ENCODE peak calls at places on chromosomes 13 and 19, in ten cellular contexts. F is stimulated activated naive CD8-positive, alpha-beta T cell treated with anti-CD3 and anti-CD28 coated beads, Interleukin-15, amount 100 ng/mL, for 72 hours; K is cardiac muscle cell; E is occipital lobe; T is GOT3; D is C1 segment of cervical spinal cord; N is left ventricle myocardium inferior; X is ovary; L is AG04449; V is nephron progenitor cell. P is an unnamed sample.

GRCh38 chr19:55540619-55541018 is 3.7 kb upstream of the SBK2 start:
- DNase-seq in F (no peak), K (no peak), E (no peak), T (no peak), D (no peak), N (no peak), X (no peak), L (no peak), V (no peak), P (no peak)

GRCh38 chr13:55517312-55517711 is 1623.4 kb upstream of the PRR20A start:
- DNase-seq in F (no peak), K (no peak), E (no peak), T (no peak), D (no peak), N (no peak), X (no peak), L (no peak), V (no peak), P (no peak)

GRCh38 chr19:57830071-57830602 is at the start of gene ZNF587B:
- DNase-seq in F (no peak), K (peak), E (peak), T (no peak), D (peak), N (peak), X (peak), L (no peak), V (peak), P (peak)

GRCh38 chr13:108993346-108993745 is 363.9 kb downstream of the MYO16 start:
- DNase-seq in F (no peak), K (no peak), E (no peak), T (no peak), D (no peak), N (no peak), X (no peak), L (no peak), V (no peak), P (no peak)

GRCh38 chr19:6423499-6424189 is 967 bp downstream of the KHSRP start:
- DNase-seq in F (peak), K (peak), E (no peak), T (no peak), D (no peak), N (no peak), X (peak), L (peak), V (peak), P (peak)

GRCh38 chr19:38173324-38174041 is 50.5 kb downstream of the DPF1 start:
- DNase-seq in F (no peak), K (no peak), E (peak), T (peak), D (peak), N (peak), X (no peak), L (no peak), V (no peak), P (peak)

GRCh38 chr13:62643007-62643483 is 1227.4 kb upstream of the PCDH20 start:
- DNase-seq in F (peak), K (no peak), E (no peak), T (no peak), D (no peak), N (no peak), X (no peak), L (no peak), V (no peak), P (no peak)

GRCh38 chr19:38557205-38557799 is 60.5 kb downstream of the MAP4K1 start:
- DNase-seq in F (peak), K (no peak), E (no peak), T (no peak), D (no peak), N (no peak), X (no peak), L (no peak), V (no peak), P (no peak)

GRCh38 chr13:29935309-29935981 is 85.0 kb upstream of the UBL3 start:
- DNase-seq in F (peak), K (no peak), E (peak), T (no peak), D (no peak), N (no peak), X (no peak), L (no peak), V (no peak), P (no peak)

GRCh38 chr13:28338202-28338601 is 156.7 kb downstream of the FLT1 start:
- DNase-seq in F (no peak), K (no peak), E (no peak), T (no peak), D (no peak), N (no peak), X (no peak), L (no peak), V (no peak), P (no peak)

GRCh38 chr19:37251308-37252229 is 33.6 kb downstream of the ZNF383 start:
- DNase-seq in F (peak), K (no peak), E (peak), T (peak), D (peak), N (peak), X (peak), L (peak), V (no peak), P (peak)

GRCh38 chr13:114230117-114230516 is 4.6 kb upstream of the CDC16 start:
- DNase-seq in F (no peak), K (no peak), E (no peak), T (no peak), D (no peak), N (no peak), X (no peak), L (no peak), V (no peak), P (no peak)

GRCh38 chr19:8655340-8655709 is 24.9 kb downstream of the NFILZ start:
- DNase-seq in F (peak), K (no peak), E (no peak), T (no peak), D (no peak), N (no peak), X (no peak), L (no peak), V (no peak), P (no peak)

GRCh38 chr13:23632741-23633140 is 62.5 kb downstream of the TNFRSF19 start:
- DNase-seq in F (no peak), K (no peak), E (no peak), T (no peak), D (no peak), N (no peak), X (no peak), L (no peak), V (no peak), P (no peak)

GRCh38 chr19:38952395-38953165 is 21.8 kb downstream of the MRPS12 start:
- DNase-seq in F (peak), K (peak), E (no peak), T (no peak), D (no peak), N (no peak), X (no peak), L (no peak), V (peak), P (no peak)

GRCh38 chr19:3506384-3507340 is 551 bp downstream of the FZR1 start:
- DNase-seq in F (peak), K (peak), E (no peak), T (no peak), D (peak), N (peak), X (peak), L (no peak), V (peak), P (peak)

GRCh38 chr13:75514080-75515040 is 23.3 kb downstream of the COMMD6 start:
- DNase-seq in F (no peak), K (no peak), E (no peak), T (no peak), D (no peak), N (no peak), X (no peak), L (no peak), V (no peak), P (no peak)

GRCh38 chr13:83057119-83057518 is 825.2 kb downstream of the SLITRK1 start:
- DNase-seq in F (no peak), K (no peak), E (no peak), T (no peak), D (no peak), N (no peak), X (no peak), L (peak), V (no peak), P (no peak)

GRCh38 chr13:71499944-71500514 is 367.0 kb downstream of the DACH1 start:
- DNase-seq in F (no peak), K (no peak), E (no peak), T (no peak), D (no peak), N (no peak), X (no peak), L (no peak), V (no peak), P (no peak)

GRCh38 chr13:26614721-26615120 is 57.2 kb downstream of the WASF3 start:
- DNase-seq in F (no peak), K (no peak), E (no peak), T (no peak), D (no peak), N (no peak), X (no peak), L (no peak), V (no peak), P (no peak)

GRCh38 chr13:105984236-105984635 is 551.2 kb downstream of the EFNB2 start:
- DNase-seq in F (no peak), K (no peak), E (no peak), T (no peak), D (no peak), N (no peak), X (no peak), L (no peak), V (no peak), P (no peak)

GRCh38 chr13:99796175-99796819 is 175.3 kb downstream of the ZIC5 start:
- DNase-seq in F (no peak), K (peak), E (no peak), T (no peak), D (no peak), N (no peak), X (peak), L (no peak), V (peak), P (peak)

GRCh38 chr19:16542894-16543498 is 759 bp upstream of the CHERP start:
- DNase-seq in F (no peak), K (no peak), E (no peak), T (no peak), D (no peak), N (no peak), X (no peak), L (no peak), V (no peak), P (no peak)

GRCh38 chr13:109271991-109272454 is 514.4 kb downstream of the IRS2 start:
- DNase-seq in F (no peak), K (no peak), E (no peak), T (no peak), D (no peak), N (no peak), X (no peak), L (no peak), V (no peak), P (no peak)

GRCh38 chr13:93262729-93263128 is 36.1 kb downstream of the GPC6 start:
- DNase-seq in F (no peak), K (no peak), E (no peak), T (no peak), D (no peak), N (no peak), X (no peak), L (no peak), V (no peak), P (no peak)

GRCh38 chr19:30082611-30083010 is 140.6 kb downstream of the URI1 start:
- DNase-seq in F (no peak), K (no peak), E (no peak), T (no peak), D (no peak), N (no peak), X (no peak), L (no peak), V (no peak), P (no peak)

GRCh38 chr13:21333186-21333585 is 125.9 kb downstream of the ZDHHC20 start:
- DNase-seq in F (no peak), K (no peak), E (no peak), T (no peak), D (no peak), N (no peak), X (no peak), L (no peak), V (no peak), P (no peak)

GRCh38 chr19:1471514-1472107 is 7.4 kb downstream of the C19orf25 start:
- DNase-seq in F (no peak), K (no peak), E (no peak), T (no peak), D (peak), N (no peak), X (no peak), L (no peak), V (no peak), P (no peak)

GRCh38 chr13:27264181-27264580 is 6.4 kb upstream of the RASL11A start:
- DNase-seq in F (no peak), K (peak), E (peak), T (no peak), D (peak), N (no peak), X (no peak), L (no peak), V (no peak), P (peak)

GRCh38 chr13:43383488-43384165 is 360.2 kb downstream of the DNAJC15 start:
- DNase-seq in F (no peak), K (no peak), E (no peak), T (no peak), D (no peak), N (no peak), X (no peak), L (no peak), V (no peak), P (no peak)

GRCh38 chr19:35746556-35746955 is 1.1 kb downstream of the PSENEN start:
- DNase-seq in F (no peak), K (no peak), E (no peak), T (no peak), D (no peak), N (no peak), X (peak), L (no peak), V (no peak), P (no peak)

GRCh38 chr13:31982124-31982523 is 49.5 kb upstream of the FRY start:
- DNase-seq in F (no peak), K (no peak), E (no peak), T (no peak), D (no peak), N (no peak), X (no peak), L (no peak), V (no peak), P (no peak)

GRCh38 chr19:13070425-13071140 is 32.1 kb downstream of the LYL1 start:
- DNase-seq in F (no peak), K (no peak), E (peak), T (no peak), D (peak), N (no peak), X (no peak), L (no peak), V (no peak), P (no peak)